ENCODE peak calls at places on chromosomes 6 and 20, in seven cellular contexts. P is osteoblast, F is BJ, S is choroid plexus epithelial cell, D is mesendoderm, X is cardiac fibroblast, I is esophagus squamous epithelium. L is an unnamed sample.

GRCh38 chr6:8556370-8557018 is 121.1 kb upstream of the SLC35B3 start:
- DNase-seq in P (no peak), F (peak), S (peak), D (no peak), X (no peak), I (no peak), L (no peak)

GRCh38 chr20:20455945-20456344 is 88.0 kb downstream of the INSM1 start:
- DNase-seq in P (no peak), F (no peak), S (no peak), D (no peak), X (no peak), I (no peak), L (no peak)

GRCh38 chr6:98980814-98981213 is 33.1 kb upstream of the FBXL4 start:
- DNase-seq in P (no peak), F (no peak), S (no peak), D (peak), X (no peak), I (no peak), L (no peak)

GRCh38 chr20:59082077-59082740 is 39.6 kb upstream of the PRELID3B start:
- DNase-seq in P (peak), F (no peak), S (peak), D (peak), X (no peak), I (no peak), L (no peak)

GRCh38 chr20:1440024-1440423 is 26.6 kb downstream of the NSFL1C start:
- DNase-seq in P (no peak), F (no peak), S (peak), D (peak), X (no peak), I (no peak), L (peak)

GRCh38 chr6:149015877-149016525 is 269.2 kb downstream of the UST start:
- DNase-seq in P (peak), F (no peak), S (no peak), D (no peak), X (no peak), I (no peak), L (no peak)

GRCh38 chr6:23633986-23634385 is 492.0 kb upstream of the NRSN1 start:
- DNase-seq in P (no peak), F (no peak), S (no peak), D (no peak), X (no peak), I (no peak), L (no peak)

GRCh38 chr6:149474108-149474935 is 10.5 kb downstream of the ZC3H12D start:
- DNase-seq in P (peak), F (no peak), S (no peak), D (no peak), X (no peak), I (no peak), L (no peak)

GRCh38 chr6:155765275-155766194 is 309.9 kb upstream of the NOX3 start:
- DNase-seq in P (no peak), F (no peak), S (peak), D (no peak), X (peak), I (no peak), L (no peak)

GRCh38 chr20:3105256-3106137 is 21.0 kb upstream of the AVP start:
- DNase-seq in P (no peak), F (no peak), S (no peak), D (no peak), X (no peak), I (no peak), L (no peak)

GRCh38 chr6:8441452-8441851 is 6.1 kb upstream of the SLC35B3 start:
- DNase-seq in P (no peak), F (no peak), S (no peak), D (no peak), X (no peak), I (no peak), L (no peak)

GRCh38 chr20:9220874-9221547 is 152.1 kb downstream of the PLCB4 start:
- DNase-seq in P (no peak), F (peak), S (peak), D (peak), X (peak), I (no peak), L (no peak)

GRCh38 chr6:25899123-25899522 is 25.1 kb upstream of the SLC17A3 start:
- DNase-seq in P (no peak), F (no peak), S (no peak), D (peak), X (no peak), I (no peak), L (peak)

GRCh38 chr6:4084444-4085328 is 5.7 kb upstream of the FAM217A start:
- DNase-seq in P (no peak), F (no peak), S (no peak), D (no peak), X (no peak), I (no peak), L (no peak)

GRCh38 chr6:11363881-11364576 is 131.6 kb upstream of the NEDD9 start:
- DNase-seq in P (no peak), F (no peak), S (no peak), D (no peak), X (no peak), I (no peak), L (no peak)

GRCh38 chr6:157552171-157552747 is 171.3 kb downstream of the ZDHHC14 start:
- DNase-seq in P (no peak), F (no peak), S (no peak), D (peak), X (no peak), I (no peak), L (peak)

GRCh38 chr20:64083380-64084208 is 604 bp downstream of the LKAAEAR1 start:
- DNase-seq in P (peak), F (no peak), S (peak), D (peak), X (peak), I (no peak), L (peak)

GRCh38 chr6:48048460-48049146 is 62.4 kb downstream of the PTCHD4 start:
- DNase-seq in P (no peak), F (no peak), S (no peak), D (no peak), X (no peak), I (no peak), L (no peak)

GRCh38 chr20:47934761-47935160 is 149.5 kb upstream of the SULF2 start:
- DNase-seq in P (no peak), F (no peak), S (no peak), D (no peak), X (no peak), I (no peak), L (no peak)

GRCh38 chr20:31861346-31862156 is 8.8 kb downstream of the DUSP15 start:
- DNase-seq in P (peak), F (no peak), S (peak), D (peak), X (peak), I (no peak), L (peak)

GRCh38 chr6:16466778-16467177 is 228.4 kb downstream of the GMPR start:
- DNase-seq in P (no peak), F (no peak), S (no peak), D (no peak), X (no peak), I (no peak), L (no peak)

GRCh38 chr6:113291751-113292445 is 565.2 kb upstream of the MARCKS start:
- DNase-seq in P (no peak), F (no peak), S (peak), D (no peak), X (peak), I (no peak), L (no peak)

GRCh38 chr6:46323312-46323965 is 152.7 kb upstream of the ENPP5 start:
- DNase-seq in P (peak), F (peak), S (peak), D (no peak), X (peak), I (no peak), L (no peak)

GRCh38 chr6:130041594-130041993 is 23.2 kb downstream of the L3MBTL3 start:
- DNase-seq in P (no peak), F (no peak), S (no peak), D (no peak), X (no peak), I (no peak), L (no peak)

GRCh38 chr20:62628691-62629090 is 13.6 kb upstream of the SLCO4A1 start:
- DNase-seq in P (no peak), F (no peak), S (no peak), D (peak), X (no peak), I (no peak), L (peak)

GRCh38 chr20:23637282-23638221 is at the start of gene CST3:
- DNase-seq in P (peak), F (no peak), S (peak), D (peak), X (peak), I (no peak), L (peak)

GRCh38 chr20:63508072-63508768 is 9.3 kb upstream of the EEF1A2 start:
- DNase-seq in P (no peak), F (no peak), S (no peak), D (no peak), X (no peak), I (no peak), L (peak)

GRCh38 chr6:16729183-16729696 is 32.0 kb downstream of the ATXN1 start:
- DNase-seq in P (peak), F (no peak), S (peak), D (no peak), X (no peak), I (no peak), L (no peak)

GRCh38 chr6:144895890-144896289 is 610.8 kb downstream of the UTRN start:
- DNase-seq in P (no peak), F (no peak), S (no peak), D (no peak), X (no peak), I (no peak), L (no peak)

GRCh38 chr6:3591970-3592369 is 135.1 kb upstream of the SLC22A23 start:
- DNase-seq in P (no peak), F (no peak), S (no peak), D (no peak), X (no peak), I (no peak), L (no peak)

GRCh38 chr6:18501313-18502013 is 114.3 kb downstream of the RNF144B start:
- DNase-seq in P (no peak), F (no peak), S (peak), D (no peak), X (peak), I (no peak), L (no peak)

GRCh38 chr20:38730989-38731737 is 6.9 kb downstream of the SLC32A1 start:
- DNase-seq in P (peak), F (no peak), S (peak), D (peak), X (peak), I (no peak), L (peak)
- H3K4me3 ChIP-seq in P (peak), F (no peak), S (peak), D (no peak), X (peak), I (no peak), L (peak)

GRCh38 chr6:111871725-111872520 is 1.3 kb downstream of the FYN start:
- DNase-seq in P (peak), F (no peak), S (peak), D (peak), X (peak), I (no peak), L (no peak)

GRCh38 chr6:111871207-111871606 is 2.0 kb downstream of the FYN start:
- DNase-seq in P (no peak), F (no peak), S (peak), D (no peak), X (no peak), I (no peak), L (no peak)

GRCh38 chr6:111870751-111871064 is 2.5 kb downstream of the FYN start:
- DNase-seq in P (no peak), F (no peak), S (no peak), D (no peak), X (no peak), I (no peak), L (no peak)

GRCh38 chr6:111872521-111873177 is 603 bp downstream of the FYN start:
- DNase-seq in P (peak), F (no peak), S (peak), D (peak), X (peak), I (no peak), L (peak)

DNA sequence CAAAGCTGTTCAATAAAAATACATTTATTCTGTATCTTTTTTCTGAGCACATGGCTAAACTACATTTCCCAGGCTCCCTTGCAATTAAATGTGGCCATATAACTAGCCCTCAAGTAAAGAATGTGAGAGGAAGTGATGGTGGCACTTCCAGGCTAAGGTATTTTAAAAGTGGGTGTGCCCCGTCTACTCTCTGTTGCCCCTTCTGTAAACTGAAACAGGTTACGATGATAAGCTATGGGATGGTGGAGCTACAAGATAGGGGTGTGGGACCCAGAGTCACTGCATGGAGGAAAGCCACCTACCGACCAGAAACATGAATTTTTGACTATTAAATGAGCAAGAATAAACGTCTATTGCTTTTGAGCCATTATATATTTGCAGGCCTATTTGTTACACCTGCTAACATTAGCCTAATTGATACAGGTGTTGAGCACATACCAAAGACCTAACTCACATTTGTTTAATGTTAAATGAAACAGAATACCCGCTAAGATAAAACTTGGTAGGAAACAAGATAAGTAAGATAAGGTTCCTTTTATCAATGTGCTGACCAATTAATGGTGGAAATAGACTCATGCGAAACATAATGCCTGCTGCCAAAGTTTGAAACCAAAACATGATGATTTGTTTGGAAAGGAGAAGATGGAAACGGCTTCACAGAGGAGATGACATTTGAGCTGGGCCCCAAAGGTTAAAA is 3.0 kb downstream of the FYN start:
- DNase-seq in P (peak), F (no peak), S (no peak), D (peak), X (no peak), I (no peak), L (no peak)
- H3K4me3 ChIP-seq in P (peak), F (no peak), S (no peak), D (no peak), X (no peak), I (no peak), L (no peak)

GRCh38 chr6:141326426-141326825 is 806.3 kb upstream of the GJE1 start:
- DNase-seq in P (peak), F (peak), S (peak), D (peak), X (peak), I (no peak), L (no peak)
- H3K4me3 ChIP-seq in P (peak), F (no peak), S (peak), D (no peak), X (peak), I (no peak), L (no peak)

DNA sequence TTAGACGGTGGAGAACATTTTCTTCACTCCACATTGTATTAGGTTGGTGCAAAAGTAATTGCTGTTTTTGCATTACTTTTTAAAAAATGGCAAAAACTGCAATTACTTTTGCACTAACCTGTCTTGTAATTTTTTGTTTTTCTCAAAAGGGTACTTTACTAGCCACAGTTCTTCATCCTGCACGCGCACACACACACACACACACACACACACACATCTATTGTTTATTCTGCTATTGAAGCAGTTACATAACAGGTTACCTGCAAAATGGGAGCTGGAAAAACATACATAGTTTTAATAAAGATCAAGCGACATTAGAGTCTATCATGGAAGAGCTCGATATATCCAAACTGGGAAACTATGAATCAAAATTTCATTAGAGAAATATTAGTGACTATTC is 235.2 kb downstream of the SIM1 start:
- DNase-seq in P (no peak), F (no peak), S (no peak), D (no peak), X (no peak), I (no peak), L (no peak)
- H3K4me3 ChIP-seq in P (peak), F (no peak), S (no peak), D (no peak), X (no peak), I (peak), L (no peak)

GRCh38 chr6:163466839-163467390 is 52.4 kb downstream of the QKI start:
- DNase-seq in P (no peak), F (no peak), S (no peak), D (no peak), X (no peak), I (no peak), L (no peak)

GRCh38 chr6:163470611-163471010 is 56.1 kb downstream of the QKI start:
- DNase-seq in P (no peak), F (no peak), S (no peak), D (no peak), X (no peak), I (no peak), L (no peak)

GRCh38 chr6:163474581-163474980 is 60.1 kb downstream of the QKI start:
- DNase-seq in P (no peak), F (no peak), S (no peak), D (no peak), X (no peak), I (no peak), L (no peak)

GRCh38 chr6:163463795-163464194 is 49.3 kb downstream of the QKI start:
- DNase-seq in P (no peak), F (no peak), S (no peak), D (no peak), X (no peak), I (no peak), L (no peak)

DNA sequence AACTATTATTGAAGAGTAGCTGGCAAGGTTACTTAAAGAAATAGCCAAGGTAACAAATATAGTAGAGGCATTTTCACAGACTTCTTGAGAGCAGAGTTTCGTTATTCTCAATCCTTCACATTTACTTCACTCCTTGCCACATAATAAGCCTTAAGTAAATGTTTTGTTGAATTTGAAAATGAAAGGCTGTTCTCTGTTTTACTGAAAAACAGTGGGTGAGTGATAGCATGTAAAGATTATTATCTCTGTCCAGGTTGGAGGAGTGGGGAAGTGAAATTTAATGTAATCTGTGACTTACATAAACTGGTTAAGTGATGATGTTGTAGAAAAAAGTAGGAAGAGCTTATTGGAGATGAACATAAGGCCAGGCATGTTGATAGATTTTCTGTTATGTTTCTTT is 54.9 kb downstream of the QKI start:
- DNase-seq in P (no peak), F (no peak), S (no peak), D (no peak), X (no peak), I (no peak), L (no peak)
- H3K4me3 ChIP-seq in P (no peak), F (no peak), S (no peak), D (no peak), X (no peak), I (no peak), L (no peak)

DNA sequence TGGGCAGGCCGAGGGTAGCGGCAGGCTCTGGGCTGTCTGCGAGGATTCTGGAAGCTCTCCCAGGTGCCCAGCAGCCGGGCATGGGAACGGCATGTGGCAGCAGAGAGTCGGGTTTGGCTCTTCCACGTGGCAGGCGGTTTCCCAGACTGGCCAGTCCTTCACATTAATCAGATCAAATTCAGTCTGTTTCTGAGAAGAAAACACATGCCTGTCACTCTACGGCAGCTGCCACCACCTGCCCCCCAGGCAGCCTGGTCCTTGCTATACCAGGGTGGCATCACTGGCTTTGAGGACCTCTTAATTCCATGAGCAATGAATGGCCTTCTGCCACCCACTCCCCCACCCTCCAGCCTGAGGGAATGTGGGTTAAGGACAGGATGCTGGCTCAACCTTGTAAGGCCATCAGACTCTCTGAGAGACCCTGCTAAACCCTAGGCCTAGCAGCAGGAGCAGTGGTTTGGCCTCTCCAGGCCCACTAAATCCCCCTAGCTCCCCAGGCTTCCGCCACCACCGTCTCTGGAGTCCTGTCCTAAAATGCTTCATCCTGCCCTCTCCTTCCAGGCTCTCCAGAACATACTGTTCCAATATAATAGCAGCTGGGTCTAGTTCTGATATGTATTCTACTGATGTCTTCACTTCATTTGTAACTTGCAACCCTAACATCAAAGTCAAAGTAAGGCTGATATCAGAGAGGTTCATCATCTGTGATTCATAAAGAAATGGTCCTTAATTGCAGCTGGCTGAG is 47.8 kb downstream of the PLCG1 start:
- DNase-seq in P (peak), F (no peak), S (no peak), D (no peak), X (no peak), I (no peak), L (no peak)
- H3K4me3 ChIP-seq in P (no peak), F (no peak), S (no peak), D (no peak), X (no peak), I (no peak), L (no peak)

GRCh38 chr20:44988772-44989171 is 22.5 kb downstream of the STK4 start:
- DNase-seq in P (no peak), F (no peak), S (no peak), D (no peak), X (no peak), I (no peak), L (no peak)

GRCh38 chr20:44990957-44991356 is 24.6 kb downstream of the STK4 start:
- DNase-seq in P (no peak), F (no peak), S (no peak), D (no peak), X (no peak), I (no peak), L (no peak)

GRCh38 chr20:44993343-44993742 is 27.0 kb downstream of the STK4 start:
- DNase-seq in P (no peak), F (no peak), S (peak), D (peak), X (peak), I (no peak), L (no peak)

DNA sequence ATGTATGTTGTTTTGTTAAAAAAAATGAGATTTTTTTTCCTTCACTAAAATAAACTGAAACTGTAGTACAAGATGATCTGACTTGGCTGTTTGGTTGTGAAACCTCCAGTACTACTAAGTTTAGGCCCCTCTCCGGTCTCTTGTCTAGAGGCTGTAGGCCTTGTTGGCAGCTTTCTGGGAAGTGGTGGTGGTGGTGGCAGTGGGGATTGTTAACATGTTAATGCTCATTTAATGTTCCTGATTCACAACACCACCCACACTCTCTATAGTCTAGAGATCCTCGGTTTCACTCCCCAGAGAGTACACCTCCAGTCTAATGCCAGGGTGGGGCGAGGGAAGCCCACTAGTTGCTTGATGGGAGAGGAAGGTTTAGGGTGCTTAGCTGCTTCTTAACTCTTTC is 24.1 kb downstream of the STK4 start:
- DNase-seq in P (peak), F (no peak), S (peak), D (no peak), X (peak), I (no peak), L (no peak)
- H3K4me3 ChIP-seq in P (peak), F (peak), S (no peak), D (no peak), X (peak), I (no peak), L (no peak)